ENCODE peak calls at places on chromosomes 4 and X, in seven cellular contexts. One of them, this sample, is unnamed.

GRCh38 chrX:9055354-9055753 is 21.4 kb upstream of the FAM9B start:
- DNase-seq in WTC11: no peak
- DNase-seq in breast epithelium: no peak
- DNase-seq in osteocyte: no peak
- DNase-seq in colonic mucosa: no peak
- DNase-seq in neural crest cell: no peak
- DNase-seq in upper lobe of right lung: no peak
- DNase-seq in this sample: no peak

GRCh38 chr4:19047481-19047880 is 1025.9 kb upstream of the LCORL start:
- DNase-seq in neural crest cell: no peak
- DNase-seq in breast epithelium: no peak
- DNase-seq in upper lobe of right lung: no peak
- DNase-seq in colonic mucosa: no peak
- DNase-seq in WTC11: no peak
- DNase-seq in osteocyte: no peak
- DNase-seq in this sample: no peak

GRCh38 chr4:70768301-70768948 is 46.7 kb downstream of the RUFY3 start:
- DNase-seq in breast epithelium: no peak
- DNase-seq in colonic mucosa: no peak
- DNase-seq in upper lobe of right lung: no peak
- DNase-seq in neural crest cell: no peak
- DNase-seq in osteocyte: no peak
- DNase-seq in WTC11: no peak
- DNase-seq in this sample: no peak

GRCh38 chr4:38889143-38889542 is 21.5 kb downstream of the FAM114A1 start:
- DNase-seq in upper lobe of right lung: no peak
- DNase-seq in WTC11: no peak
- DNase-seq in neural crest cell: no peak
- DNase-seq in colonic mucosa: no peak
- DNase-seq in osteocyte: no peak
- DNase-seq in breast epithelium: no peak
- DNase-seq in this sample: no peak

GRCh38 chrX:151724563-151725337 is 8.9 kb downstream of the FATE1 start:
- DNase-seq in upper lobe of right lung: no peak
- DNase-seq in colonic mucosa: no peak
- DNase-seq in breast epithelium: no peak
- DNase-seq in neural crest cell: no peak
- DNase-seq in osteocyte: no peak
- DNase-seq in WTC11: no peak
- DNase-seq in this sample: no peak

GRCh38 chrX:28391528-28391927 is 195.7 kb upstream of the IL1RAPL1 start:
- DNase-seq in neural crest cell: no peak
- DNase-seq in WTC11: no peak
- DNase-seq in breast epithelium: no peak
- DNase-seq in upper lobe of right lung: no peak
- DNase-seq in colonic mucosa: no peak
- DNase-seq in osteocyte: no peak
- DNase-seq in this sample: no peak

GRCh38 chr4:165079476-165079875 is 25.8 kb downstream of the TRIM75 start:
- DNase-seq in WTC11: no peak
- DNase-seq in osteocyte: no peak
- DNase-seq in breast epithelium: no peak
- DNase-seq in neural crest cell: no peak
- DNase-seq in upper lobe of right lung: no peak
- DNase-seq in colonic mucosa: peak; percentile 83
- DNase-seq in this sample: no peak

GRCh38 chr4:149296503-149296902 is 519.1 kb downstream of the IQCM start:
- DNase-seq in neural crest cell: no peak
- DNase-seq in osteocyte: no peak
- DNase-seq in WTC11: no peak
- DNase-seq in breast epithelium: no peak
- DNase-seq in colonic mucosa: no peak
- DNase-seq in upper lobe of right lung: no peak
- DNase-seq in this sample: no peak

GRCh38 chr4:149887091-149887490 is 71.4 kb upstream of the IQCM start:
- DNase-seq in colonic mucosa: no peak
- DNase-seq in breast epithelium: no peak
- DNase-seq in WTC11: no peak
- DNase-seq in upper lobe of right lung: no peak
- DNase-seq in neural crest cell: no peak
- DNase-seq in osteocyte: no peak
- DNase-seq in this sample: no peak

GRCh38 chr4:41329361-41329760 is 72.6 kb downstream of the UCHL1 start:
- DNase-seq in WTC11: no peak
- DNase-seq in upper lobe of right lung: no peak
- DNase-seq in osteocyte: no peak
- DNase-seq in breast epithelium: no peak
- DNase-seq in colonic mucosa: no peak
- DNase-seq in neural crest cell: no peak
- DNase-seq in this sample: no peak

GRCh38 chrX:109360301-109360700 is 121.6 kb downstream of the GUCY2F start:
- DNase-seq in WTC11: no peak
- DNase-seq in colonic mucosa: no peak
- DNase-seq in neural crest cell: no peak
- DNase-seq in osteocyte: no peak
- DNase-seq in upper lobe of right lung: no peak
- DNase-seq in breast epithelium: no peak
- DNase-seq in this sample: no peak

GRCh38 chr4:41024556-41025491 is 189.5 kb downstream of the APBB2 start:
- DNase-seq in WTC11: no peak
- DNase-seq in neural crest cell: no peak
- DNase-seq in colonic mucosa: no peak
- DNase-seq in breast epithelium: no peak
- DNase-seq in osteocyte: no peak
- DNase-seq in upper lobe of right lung: no peak
- DNase-seq in this sample: no peak

GRCh38 chrX:38192007-38192625 is 28.6 kb downstream of the SRPX start:
- DNase-seq in WTC11: peak; percentile 17
- DNase-seq in upper lobe of right lung: no peak
- DNase-seq in colonic mucosa: no peak
- DNase-seq in breast epithelium: no peak
- DNase-seq in neural crest cell: no peak
- DNase-seq in osteocyte: no peak
- DNase-seq in this sample: peak; percentile 21

GRCh38 chrX:118508690-118509089 is 13.1 kb downstream of the DOCK11 start:
- DNase-seq in colonic mucosa: no peak
- DNase-seq in WTC11: no peak
- DNase-seq in breast epithelium: no peak
- DNase-seq in neural crest cell: no peak
- DNase-seq in upper lobe of right lung: no peak
- DNase-seq in osteocyte: peak; percentile 36
- DNase-seq in this sample: no peak

GRCh38 chr4:16197842-16198241 is 28.4 kb downstream of the TAPT1 start:
- DNase-seq in WTC11: no peak
- DNase-seq in osteocyte: no peak
- DNase-seq in colonic mucosa: no peak
- DNase-seq in breast epithelium: no peak
- DNase-seq in upper lobe of right lung: no peak
- DNase-seq in neural crest cell: no peak
- DNase-seq in this sample: no peak

GRCh38 chrX:15674514-15674898 is 9.9 kb upstream of the CLTRN start:
- DNase-seq in upper lobe of right lung: peak; percentile 94
- DNase-seq in colonic mucosa: peak; percentile 97
- DNase-seq in osteocyte: no peak
- DNase-seq in WTC11: peak; percentile 72
- DNase-seq in neural crest cell: peak; percentile 64
- DNase-seq in breast epithelium: peak; percentile 97
- DNase-seq in this sample: peak; percentile 78

GRCh38 chrX:12446342-12447075 is 308.2 kb downstream of the FRMPD4 start:
- DNase-seq in osteocyte: no peak
- DNase-seq in upper lobe of right lung: no peak
- DNase-seq in neural crest cell: no peak
- DNase-seq in breast epithelium: no peak
- DNase-seq in WTC11: no peak
- DNase-seq in colonic mucosa: no peak
- DNase-seq in this sample: no peak

GRCh38 chr4:40995850-40996249 is 218.5 kb downstream of the APBB2 start:
- DNase-seq in osteocyte: no peak
- DNase-seq in breast epithelium: no peak
- DNase-seq in WTC11: no peak
- DNase-seq in neural crest cell: no peak
- DNase-seq in upper lobe of right lung: no peak
- DNase-seq in colonic mucosa: no peak
- DNase-seq in this sample: no peak

GRCh38 chr4:39335566-39335965 is 30.6 kb downstream of the RFC1 start:
- DNase-seq in osteocyte: no peak
- DNase-seq in WTC11: no peak
- DNase-seq in neural crest cell: no peak
- DNase-seq in breast epithelium: no peak
- DNase-seq in upper lobe of right lung: no peak
- DNase-seq in colonic mucosa: no peak
- DNase-seq in this sample: no peak

GRCh38 chr4:6207602-6208001 is 7.3 kb upstream of the JAKMIP1 start:
- DNase-seq in colonic mucosa: no peak
- DNase-seq in osteocyte: peak; percentile 34
- DNase-seq in breast epithelium: no peak
- DNase-seq in upper lobe of right lung: peak; percentile 25
- DNase-seq in WTC11: no peak
- DNase-seq in neural crest cell: no peak
- DNase-seq in this sample: no peak

GRCh38 chrX:110315541-110315940 is 2.3 kb downstream of the AMMECR1 start:
- DNase-seq in breast epithelium: no peak
- DNase-seq in osteocyte: no peak
- DNase-seq in upper lobe of right lung: no peak
- DNase-seq in WTC11: no peak
- DNase-seq in neural crest cell: no peak
- DNase-seq in colonic mucosa: no peak
- DNase-seq in this sample: no peak

GRCh38 chr4:53128959-53129358 is 236.9 kb downstream of the SCFD2 start:
- DNase-seq in breast epithelium: no peak
- DNase-seq in osteocyte: no peak
- DNase-seq in WTC11: no peak
- DNase-seq in colonic mucosa: no peak
- DNase-seq in neural crest cell: no peak
- DNase-seq in upper lobe of right lung: no peak
- DNase-seq in this sample: no peak

GRCh38 chr4:98838977-98839618 is 89.8 kb downstream of the EIF4E start:
- DNase-seq in breast epithelium: no peak
- DNase-seq in upper lobe of right lung: no peak
- DNase-seq in neural crest cell: no peak
- DNase-seq in colonic mucosa: no peak
- DNase-seq in osteocyte: no peak
- DNase-seq in WTC11: no peak
- DNase-seq in this sample: no peak
- TF ChIP-seq CTCF in breast epithelium: no peak
- TF ChIP-seq CTCF in upper lobe of right lung: no peak
- TF ChIP-seq CTCF in neural crest cell: no peak
- TF ChIP-seq CTCF in colonic mucosa: no peak
- TF ChIP-seq CTCF in osteocyte: no peak
- TF ChIP-seq CTCF in WTC11: no peak
- TF ChIP-seq CTCF in this sample: no peak

DNA sequence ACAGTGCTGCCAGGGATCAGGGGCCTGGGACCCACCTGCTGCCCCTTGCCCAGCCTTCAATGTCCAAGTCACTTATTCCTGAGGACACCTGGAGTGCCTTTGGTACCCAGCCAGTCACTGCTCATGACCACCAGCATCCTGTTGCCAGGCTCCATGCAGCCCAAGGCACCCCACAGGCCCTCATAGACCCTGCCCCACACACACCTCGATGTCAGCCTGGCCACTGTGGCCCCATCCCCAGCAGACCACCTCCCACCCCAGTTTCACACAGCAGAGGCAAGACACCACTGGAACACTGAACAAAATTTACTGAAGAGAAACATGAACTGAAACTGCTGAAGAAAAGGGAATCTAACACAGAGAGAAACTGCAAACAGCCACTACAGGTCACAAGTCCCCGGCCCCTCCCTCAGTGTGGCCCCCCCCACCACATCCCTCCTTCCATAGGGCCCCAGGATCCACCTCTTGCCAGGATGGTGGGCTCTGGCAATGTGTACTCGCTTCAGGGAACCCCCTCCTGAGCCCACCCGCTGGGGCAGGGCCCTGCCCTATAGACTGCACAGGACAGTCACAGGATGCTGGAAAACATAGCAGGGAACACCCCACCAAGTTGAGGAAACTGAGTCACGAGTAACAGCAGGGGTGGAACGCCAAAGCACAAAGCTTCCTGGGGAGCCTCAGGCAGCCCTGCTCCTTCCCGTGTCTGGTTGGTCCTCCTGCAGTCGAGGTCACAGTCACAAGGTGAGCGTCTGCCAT is 5.2 kb downstream of the PNMA5 start:
- DNase-seq in osteocyte: no peak
- DNase-seq in WTC11: no peak
- DNase-seq in upper lobe of right lung: no peak
- DNase-seq in neural crest cell: no peak
- DNase-seq in colonic mucosa: no peak
- DNase-seq in breast epithelium: no peak
- DNase-seq in this sample: no peak
- TF ChIP-seq CTCF in osteocyte: no peak
- TF ChIP-seq CTCF in WTC11: no peak
- TF ChIP-seq CTCF in upper lobe of right lung: no peak
- TF ChIP-seq CTCF in neural crest cell: no peak
- TF ChIP-seq CTCF in colonic mucosa: no peak
- TF ChIP-seq CTCF in breast epithelium: no peak
- TF ChIP-seq CTCF in this sample: no peak

GRCh38 chr4:102625232-102625930 is 124.2 kb downstream of the NFKB1 start:
- DNase-seq in neural crest cell: no peak
- DNase-seq in upper lobe of right lung: no peak
- DNase-seq in breast epithelium: no peak
- DNase-seq in colonic mucosa: no peak
- DNase-seq in WTC11: peak; percentile 46
- DNase-seq in osteocyte: no peak
- DNase-seq in this sample: no peak

GRCh38 chr4:102627831-102628523 is 126.8 kb downstream of the NFKB1 start:
- DNase-seq in breast epithelium: no peak
- DNase-seq in osteocyte: no peak
- DNase-seq in colonic mucosa: no peak
- DNase-seq in WTC11: no peak
- DNase-seq in upper lobe of right lung: no peak
- DNase-seq in neural crest cell: no peak
- DNase-seq in this sample: no peak

GRCh38 chr4:102620697-102621497 is 119.7 kb downstream of the NFKB1 start:
- DNase-seq in upper lobe of right lung: no peak
- DNase-seq in osteocyte: no peak
- DNase-seq in colonic mucosa: peak; percentile 60
- DNase-seq in WTC11: no peak
- DNase-seq in neural crest cell: no peak
- DNase-seq in breast epithelium: peak; percentile 34
- DNase-seq in this sample: no peak

DNA sequence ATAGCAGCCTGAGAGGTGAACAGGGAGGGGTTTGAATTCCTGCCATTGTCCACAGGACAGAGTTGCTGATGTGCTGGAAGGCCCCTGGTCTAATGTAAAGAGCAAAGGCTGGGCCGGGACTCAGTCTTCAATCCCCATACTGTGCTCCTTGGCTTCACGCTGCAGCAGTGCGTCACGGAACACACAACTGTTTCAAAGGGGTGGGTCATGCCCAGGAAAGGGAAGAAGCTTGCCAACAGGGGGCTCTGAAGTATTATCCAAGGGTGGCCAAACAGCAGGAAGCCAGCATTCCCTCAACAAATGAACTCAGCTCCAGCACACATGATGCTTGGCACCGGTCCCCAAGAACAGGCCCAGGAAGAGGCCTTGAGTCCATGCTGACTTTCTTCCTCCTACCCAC is 122.5 kb downstream of the NFKB1 start:
- DNase-seq in breast epithelium: no peak
- DNase-seq in upper lobe of right lung: no peak
- DNase-seq in neural crest cell: peak; percentile 4
- DNase-seq in WTC11: peak; percentile 20
- DNase-seq in colonic mucosa: no peak
- DNase-seq in osteocyte: no peak
- DNase-seq in this sample: no peak
- TF ChIP-seq CTCF in breast epithelium: no peak
- TF ChIP-seq CTCF in upper lobe of right lung: peak; percentile 7
- TF ChIP-seq CTCF in neural crest cell: peak; percentile 39
- TF ChIP-seq CTCF in WTC11: no peak
- TF ChIP-seq CTCF in colonic mucosa: no peak
- TF ChIP-seq CTCF in osteocyte: peak; percentile 46
- TF ChIP-seq CTCF in this sample: no peak

GRCh38 chr4:4574052-4574451 is 32.2 kb upstream of the STX18 start:
- DNase-seq in neural crest cell: no peak
- DNase-seq in WTC11: no peak
- DNase-seq in upper lobe of right lung: no peak
- DNase-seq in colonic mucosa: peak; percentile 31
- DNase-seq in breast epithelium: no peak
- DNase-seq in osteocyte: no peak
- DNase-seq in this sample: no peak
- TF ChIP-seq CTCF in neural crest cell: no peak
- TF ChIP-seq CTCF in WTC11: no peak
- TF ChIP-seq CTCF in upper lobe of right lung: no peak
- TF ChIP-seq CTCF in colonic mucosa: no peak
- TF ChIP-seq CTCF in breast epithelium: no peak
- TF ChIP-seq CTCF in osteocyte: no peak
- TF ChIP-seq CTCF in this sample: no peak

This sample was measured in glutamatergic neuron.